ENCODE peak calls at places on chromosomes 6 and 20, in five cellular contexts. One of them, this sample, is unnamed.

GRCh38 chr6:168249746-168250145 is 69.8 kb downstream of the DACT2 start:
- DNase-seq in HepG2: no peak
- DNase-seq in A549: no peak
- DNase-seq in K562: no peak
- DNase-seq in GM23338: no peak
- DNase-seq in this sample: no peak

GRCh38 chr6:71808865-71809264 is 77.5 kb upstream of the RIMS1 start:
- DNase-seq in K562: no peak
- DNase-seq in HepG2: no peak
- DNase-seq in GM23338: no peak
- DNase-seq in A549: no peak
- DNase-seq in this sample: no peak

GRCh38 chr20:48905322-48905647 is 16.2 kb upstream of the ARFGEF2 start:
- DNase-seq in GM23338: no peak
- DNase-seq in K562: no peak
- DNase-seq in HepG2: no peak
- DNase-seq in A549: no peak
- DNase-seq in this sample: no peak

GRCh38 chr6:33815854-33816253 is 12.1 kb upstream of the MLN start:
- DNase-seq in HepG2: no peak
- DNase-seq in GM23338: peak
- DNase-seq in K562: peak
- DNase-seq in A549: no peak
- DNase-seq in this sample: no peak

GRCh38 chr20:64106435-64106961 is 867 bp downstream of the NPBWR2 start:
- DNase-seq in K562: no peak
- DNase-seq in GM23338: peak
- DNase-seq in HepG2: no peak
- DNase-seq in A549: no peak
- DNase-seq in this sample: no peak

GRCh38 chr20:12967932-12968331 is 40.8 kb upstream of the SPTLC3 start:
- DNase-seq in GM23338: no peak
- DNase-seq in A549: no peak
- DNase-seq in HepG2: no peak
- DNase-seq in K562: no peak
- DNase-seq in this sample: no peak

GRCh38 chr6:34288581-34288980 is 39.8 kb upstream of the SMIM29 start:
- DNase-seq in GM23338: no peak
- DNase-seq in HepG2: no peak
- DNase-seq in A549: no peak
- DNase-seq in K562: no peak
- DNase-seq in this sample: peak

GRCh38 chr20:48986899-48987298 is 59.2 kb upstream of the CSE1L start:
- DNase-seq in GM23338: no peak
- DNase-seq in HepG2: peak
- DNase-seq in A549: peak
- DNase-seq in K562: no peak
- DNase-seq in this sample: no peak

GRCh38 chr20:48523191-48523757 is 304.5 kb downstream of the PREX1 start:
- DNase-seq in HepG2: peak
- DNase-seq in A549: peak
- DNase-seq in K562: no peak
- DNase-seq in GM23338: peak
- DNase-seq in this sample: no peak

GRCh38 chr6:118294906-118295305 is 253.2 kb upstream of the PLN start:
- DNase-seq in HepG2: no peak
- DNase-seq in K562: no peak
- DNase-seq in GM23338: no peak
- DNase-seq in A549: no peak
- DNase-seq in this sample: no peak

GRCh38 chr20:43534791-43535350 is 24.0 kb upstream of the SGK2 start:
- DNase-seq in K562: no peak
- DNase-seq in A549: no peak
- DNase-seq in GM23338: no peak
- DNase-seq in HepG2: no peak
- DNase-seq in this sample: no peak

GRCh38 chr6:26494117-26494516 is 6.0 kb upstream of the BTN1A1 start:
- DNase-seq in HepG2: no peak
- DNase-seq in A549: no peak
- DNase-seq in GM23338: no peak
- DNase-seq in K562: no peak
- DNase-seq in this sample: no peak

GRCh38 chr20:58359441-58359840 is 29.6 kb upstream of the VAPB start:
- DNase-seq in GM23338: peak
- DNase-seq in A549: no peak
- DNase-seq in HepG2: no peak
- DNase-seq in K562: no peak
- DNase-seq in this sample: no peak

GRCh38 chr20:59363094-59363493 is 62.7 kb downstream of the EDN3 start:
- DNase-seq in K562: no peak
- DNase-seq in A549: no peak
- DNase-seq in GM23338: no peak
- DNase-seq in HepG2: no peak
- DNase-seq in this sample: no peak

GRCh38 chr6:43887906-43888683 is 118.1 kb downstream of the VEGFA start:
- DNase-seq in GM23338: no peak
- DNase-seq in K562: peak
- DNase-seq in HepG2: no peak
- DNase-seq in A549: no peak
- DNase-seq in this sample: no peak

GRCh38 chr20:52889225-52889624 is 82.9 kb upstream of the TSHZ2 start:
- DNase-seq in GM23338: no peak
- DNase-seq in HepG2: no peak
- DNase-seq in A549: no peak
- DNase-seq in K562: no peak
- DNase-seq in this sample: no peak

GRCh38 chr20:48186447-48186846 is 401.2 kb upstream of the SULF2 start:
- DNase-seq in HepG2: no peak
- DNase-seq in K562: no peak
- DNase-seq in A549: no peak
- DNase-seq in GM23338: no peak
- DNase-seq in this sample: no peak

GRCh38 chr6:45854343-45854742 is 161.3 kb downstream of the CLIC5 start:
- DNase-seq in HepG2: no peak
- DNase-seq in GM23338: no peak
- DNase-seq in A549: no peak
- DNase-seq in K562: no peak
- DNase-seq in this sample: no peak

GRCh38 chr20:25323486-25324246 is 67.0 kb downstream of the ABHD12 start:
- DNase-seq in A549: no peak
- DNase-seq in HepG2: no peak
- DNase-seq in K562: no peak
- DNase-seq in GM23338: no peak
- DNase-seq in this sample: no peak

GRCh38 chr6:16430661-16431089 is 192.3 kb downstream of the GMPR start:
- DNase-seq in HepG2: peak
- DNase-seq in K562: no peak
- DNase-seq in GM23338: no peak
- DNase-seq in A549: peak
- DNase-seq in this sample: no peak

GRCh38 chr6:3946779-3947178 is 97.6 kb downstream of the FAM50B start:
- DNase-seq in A549: no peak
- DNase-seq in GM23338: peak
- DNase-seq in K562: no peak
- DNase-seq in HepG2: no peak
- DNase-seq in this sample: no peak

GRCh38 chr6:118146584-118146983 is 239.5 kb downstream of the SLC35F1 start:
- DNase-seq in K562: no peak
- DNase-seq in GM23338: no peak
- DNase-seq in HepG2: no peak
- DNase-seq in A549: no peak
- DNase-seq in this sample: no peak

GRCh38 chr6:133953634-133954415 is 801 bp downstream of the TBPL1 start:
- DNase-seq in GM23338: peak
- DNase-seq in K562: no peak
- DNase-seq in HepG2: no peak
- DNase-seq in A549: no peak
- DNase-seq in this sample: no peak

GRCh38 chr20:3447321-3447720 is 23.5 kb upstream of the ATRN start:
- DNase-seq in K562: no peak
- DNase-seq in A549: no peak
- DNase-seq in HepG2: no peak
- DNase-seq in GM23338: no peak
- DNase-seq in this sample: no peak

GRCh38 chr20:11432407-11432806 is 485.3 kb upstream of the BTBD3 start:
- DNase-seq in K562: no peak
- DNase-seq in GM23338: no peak
- DNase-seq in A549: no peak
- DNase-seq in HepG2: no peak
- DNase-seq in this sample: no peak

GRCh38 chr20:58888521-58889333 is 36.2 kb downstream of the GNAS start:
- DNase-seq in HepG2: peak
- DNase-seq in GM23338: peak
- DNase-seq in K562: peak
- DNase-seq in A549: no peak
- DNase-seq in this sample: no peak

GRCh38 chr6:137271245-137272183 is 52.3 kb upstream of the IFNGR1 start:
- DNase-seq in K562: no peak
- DNase-seq in A549: peak
- DNase-seq in HepG2: peak
- DNase-seq in GM23338: peak
- DNase-seq in this sample: no peak

GRCh38 chr6:32645047-32645703 is 8.0 kb downstream of the HLA-DQA1 start:
- DNase-seq in K562: no peak
- DNase-seq in GM23338: no peak
- DNase-seq in HepG2: no peak
- DNase-seq in A549: no peak
- DNase-seq in this sample: no peak

GRCh38 chr6:127439718-127440117 is 19.5 kb downstream of the KIAA0408 start:
- DNase-seq in A549: no peak
- DNase-seq in K562: no peak
- DNase-seq in GM23338: no peak
- DNase-seq in HepG2: no peak
- DNase-seq in this sample: no peak

GRCh38 chr6:133423242-133423641 is 182.1 kb downstream of the EYA4 start:
- DNase-seq in A549: no peak
- DNase-seq in GM23338: no peak
- DNase-seq in K562: no peak
- DNase-seq in HepG2: no peak
- DNase-seq in this sample: no peak

DNA sequence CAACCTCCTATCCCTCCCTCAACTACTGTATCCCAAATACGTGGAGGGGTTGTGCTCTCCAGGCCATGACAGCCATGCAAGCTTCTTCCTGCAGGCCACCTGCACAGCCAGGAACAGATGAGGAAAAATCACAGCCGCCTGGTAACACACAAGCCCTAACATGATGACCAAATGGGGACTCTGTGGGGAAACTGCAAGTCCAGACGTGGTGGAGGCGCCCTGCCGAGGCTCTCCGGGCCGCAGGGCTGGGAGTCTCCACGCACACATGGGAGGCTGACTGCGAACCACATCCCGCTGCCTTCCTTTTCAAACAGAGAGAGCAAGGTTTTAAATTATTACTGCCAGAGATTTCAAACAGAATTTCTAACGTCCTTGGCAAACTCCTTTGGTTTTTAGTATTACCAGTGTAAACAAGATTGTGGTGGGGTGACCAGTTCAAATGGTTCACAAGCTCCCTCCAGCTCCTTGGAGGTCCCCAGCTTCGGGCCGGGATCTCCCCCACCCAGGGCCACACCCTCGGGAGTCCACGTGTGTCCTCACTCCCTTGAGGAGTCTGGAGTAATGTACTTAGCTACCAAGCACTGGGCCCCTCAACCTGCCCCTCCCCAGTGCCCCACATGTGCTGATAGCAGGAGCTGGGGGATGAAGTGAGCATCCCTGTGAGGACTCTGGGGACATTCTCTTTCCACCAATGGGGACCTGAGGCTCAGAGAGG is 252.8 kb downstream of the TAF4 start:
- DNase-seq in A549: no peak
- DNase-seq in K562: no peak
- DNase-seq in GM23338: no peak
- DNase-seq in HepG2: no peak
- DNase-seq in this sample: no peak
- TF ChIP-seq JUNB in A549: no peak
- TF ChIP-seq JUNB in K562: no peak
- TF ChIP-seq JUNB in GM23338: no peak
- TF ChIP-seq JUNB in HepG2: no peak
- TF ChIP-seq JUNB in this sample: no peak

GRCh38 chr6:140979642-140980091 is 1153.1 kb upstream of the GJE1 start:
- DNase-seq in K562: no peak
- DNase-seq in A549: no peak
- DNase-seq in HepG2: no peak
- DNase-seq in GM23338: no peak
- DNase-seq in this sample: no peak
- TF ChIP-seq JUNB in K562: no peak
- TF ChIP-seq JUNB in A549: no peak
- TF ChIP-seq JUNB in HepG2: no peak
- TF ChIP-seq JUNB in GM23338: no peak
- TF ChIP-seq JUNB in this sample: no peak

DNA sequence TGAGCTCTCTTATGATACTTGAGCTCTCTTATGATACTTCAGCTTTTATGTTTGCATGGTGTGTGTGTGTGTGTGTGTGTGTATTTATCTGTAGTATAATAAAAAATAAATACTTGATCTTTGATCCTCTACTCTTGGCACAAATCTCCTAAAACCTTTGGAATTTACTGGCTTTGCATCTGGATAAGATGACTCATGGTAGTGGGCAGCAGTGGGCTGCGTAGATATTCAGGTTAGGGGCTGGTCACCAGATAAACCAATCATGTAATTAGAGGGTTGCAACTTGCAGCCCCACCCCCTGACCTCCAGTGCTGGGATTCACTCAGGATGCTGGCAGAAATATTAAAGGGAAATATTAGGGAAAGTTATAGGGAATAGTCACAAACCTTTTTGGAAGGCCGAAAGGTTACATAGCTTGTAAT is 151.9 kb upstream of the COL21A1 start:
- DNase-seq in K562: no peak
- DNase-seq in GM23338: no peak
- DNase-seq in HepG2: peak
- DNase-seq in A549: peak
- DNase-seq in this sample: no peak
- TF ChIP-seq JUNB in K562: no peak
- TF ChIP-seq JUNB in GM23338: no peak
- TF ChIP-seq JUNB in HepG2: no peak
- TF ChIP-seq JUNB in A549: no peak
- TF ChIP-seq JUNB in this sample: no peak

DNA sequence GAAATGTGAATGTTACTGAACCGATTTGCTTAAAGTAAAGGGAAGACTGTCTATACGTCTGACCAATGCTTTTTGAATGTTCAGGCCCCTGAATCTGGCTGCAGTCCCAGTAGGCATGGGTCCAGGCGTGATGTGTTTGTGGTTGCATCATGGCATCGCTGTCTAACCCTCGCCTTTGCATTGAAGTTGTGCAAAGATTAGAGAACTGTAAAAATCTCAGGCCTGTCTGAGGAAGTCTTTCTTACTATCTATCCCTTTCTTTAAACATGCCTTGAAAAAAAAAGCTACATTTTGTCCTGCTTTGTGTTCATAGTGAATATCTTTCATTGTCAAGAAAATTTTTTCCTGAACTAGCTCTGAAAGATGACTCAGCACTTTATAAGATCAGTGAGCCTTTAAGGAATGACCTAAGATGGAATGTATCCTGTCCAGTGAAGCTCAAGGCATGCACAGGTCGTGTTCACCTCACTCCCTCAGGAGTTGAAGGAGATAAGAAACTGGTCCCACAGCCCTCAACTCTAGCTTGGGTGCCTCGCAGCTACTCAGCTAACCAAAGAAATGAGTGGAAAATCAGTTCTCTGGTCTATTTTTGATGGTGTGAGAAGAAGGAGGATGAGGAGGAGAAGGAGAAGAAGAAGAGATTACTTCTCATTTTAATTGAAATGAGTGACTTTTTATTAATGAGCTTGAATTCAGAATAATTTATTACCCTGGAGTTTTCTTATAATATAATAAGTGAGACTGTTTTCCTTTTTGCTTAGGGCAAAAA is 48.6 kb downstream of the TPD52L1 start:
- DNase-seq in GM23338: no peak
- DNase-seq in HepG2: no peak
- DNase-seq in A549: peak
- DNase-seq in K562: peak
- DNase-seq in this sample: no peak
- TF ChIP-seq JUNB in GM23338: no peak
- TF ChIP-seq JUNB in HepG2: no peak
- TF ChIP-seq JUNB in A549: peak
- TF ChIP-seq JUNB in K562: no peak
- TF ChIP-seq JUNB in this sample: no peak